ENCODE peak calls at places on chromosomes 11 and 22, in five cellular contexts. One of them, this sample, is unnamed.

GRCh38 chr11:72736452-72737069 is 15.6 kb downstream of the ARAP1 start:
- DNase-seq in endothelial cell: no peak
- DNase-seq in lower leg skin: no peak
- DNase-seq in nucleus accumbens: no peak
- DNase-seq in ACHN: no peak
- DNase-seq in this sample: no peak

GRCh38 chr22:47030143-47030641 is 267.7 kb downstream of the TBC1D22A start:
- DNase-seq in ACHN: no peak
- DNase-seq in nucleus accumbens: no peak
- DNase-seq in lower leg skin: no peak
- DNase-seq in endothelial cell: no peak
- DNase-seq in this sample: no peak

GRCh38 chr11:103110406-103110805 is 1.2 kb downstream of the DYNC2H1 start:
- DNase-seq in lower leg skin: no peak
- DNase-seq in endothelial cell: no peak
- DNase-seq in nucleus accumbens: no peak
- DNase-seq in ACHN: peak
- DNase-seq in this sample: no peak

GRCh38 chr11:120168960-120169681 is 31.2 kb upstream of the TRIM29 start:
- DNase-seq in ACHN: peak
- DNase-seq in lower leg skin: peak
- DNase-seq in endothelial cell: peak
- DNase-seq in nucleus accumbens: peak
- DNase-seq in this sample: peak

GRCh38 chr11:65434057-65434666 is 11.6 kb downstream of the NEAT1 start:
- DNase-seq in lower leg skin: no peak
- DNase-seq in nucleus accumbens: no peak
- DNase-seq in ACHN: peak
- DNase-seq in endothelial cell: no peak
- DNase-seq in this sample: no peak

GRCh38 chr22:37753746-37754145 is 54.0 kb upstream of the GCAT start:
- DNase-seq in nucleus accumbens: no peak
- DNase-seq in ACHN: peak
- DNase-seq in endothelial cell: no peak
- DNase-seq in lower leg skin: no peak
- DNase-seq in this sample: no peak

GRCh38 chr11:15629690-15630321 is 515.1 kb downstream of the INSC start:
- DNase-seq in endothelial cell: peak
- DNase-seq in lower leg skin: no peak
- DNase-seq in nucleus accumbens: no peak
- DNase-seq in ACHN: peak
- DNase-seq in this sample: no peak

GRCh38 chr22:24985824-24986214 is 33.3 kb downstream of the KIAA1671 start:
- DNase-seq in nucleus accumbens: no peak
- DNase-seq in ACHN: no peak
- DNase-seq in endothelial cell: no peak
- DNase-seq in lower leg skin: no peak
- DNase-seq in this sample: no peak

GRCh38 chr11:124763156-124763947 is 1.3 kb upstream of the ESAM start:
- DNase-seq in lower leg skin: peak
- DNase-seq in nucleus accumbens: peak
- DNase-seq in ACHN: peak
- DNase-seq in endothelial cell: peak
- DNase-seq in this sample: peak

GRCh38 chr22:48895831-48896765 is 931.6 kb downstream of the BRD1 start:
- DNase-seq in lower leg skin: no peak
- DNase-seq in ACHN: no peak
- DNase-seq in endothelial cell: no peak
- DNase-seq in nucleus accumbens: no peak
- DNase-seq in this sample: no peak

GRCh38 chr11:131841028-131841427 is 470.6 kb downstream of the NTM start:
- DNase-seq in lower leg skin: no peak
- DNase-seq in nucleus accumbens: no peak
- DNase-seq in endothelial cell: no peak
- DNase-seq in ACHN: no peak
- DNase-seq in this sample: no peak

GRCh38 chr11:19380375-19380774 is 139.6 kb upstream of the E2F8 start:
- DNase-seq in lower leg skin: no peak
- DNase-seq in nucleus accumbens: no peak
- DNase-seq in ACHN: peak
- DNase-seq in endothelial cell: no peak
- DNase-seq in this sample: no peak

GRCh38 chr11:11148104-11148509 is 204.9 kb downstream of the CSNK2A3 start:
- DNase-seq in endothelial cell: no peak
- DNase-seq in nucleus accumbens: no peak
- DNase-seq in ACHN: peak
- DNase-seq in lower leg skin: peak
- DNase-seq in this sample: no peak

GRCh38 chr11:113192121-113192925 is 122.1 kb upstream of the TTC12 start:
- DNase-seq in lower leg skin: no peak
- DNase-seq in endothelial cell: no peak
- DNase-seq in ACHN: no peak
- DNase-seq in nucleus accumbens: no peak
- DNase-seq in this sample: no peak

GRCh38 chr11:65424200-65425104 is 1.9 kb downstream of the NEAT1 start:
- DNase-seq in ACHN: peak
- DNase-seq in nucleus accumbens: no peak
- DNase-seq in lower leg skin: no peak
- DNase-seq in endothelial cell: no peak
- DNase-seq in this sample: peak

GRCh38 chr22:31250740-31251330 is 38.7 kb downstream of the LIMK2 start:
- DNase-seq in endothelial cell: no peak
- DNase-seq in lower leg skin: no peak
- DNase-seq in nucleus accumbens: no peak
- DNase-seq in ACHN: no peak
- DNase-seq in this sample: no peak

GRCh38 chr11:117443269-117444186 is 115.9 kb downstream of the CEP164 start:
- DNase-seq in nucleus accumbens: peak
- DNase-seq in endothelial cell: peak
- DNase-seq in lower leg skin: no peak
- DNase-seq in ACHN: peak
- DNase-seq in this sample: no peak

This sample was measured in C1 segment of cervical spinal cord.